ENCODE peak calls at places on chromosomes 7 and 10, in ten cellular contexts. O, S, E, Y, B, K, J, W, L and P are unnamed samples.

GRCh38 chr10:98423691-98424120 is 8.7 kb upstream of the PYROXD2 start:
- DNase-seq in L (no peak), B (no peak), E (no peak), K (no peak), Y (peak), J (no peak), S (no peak), O (no peak), W (no peak), P (no peak)

GRCh38 chr10:110648743-110649651 is 4.9 kb downstream of the RBM20 start:
- DNase-seq in J (no peak), L (no peak), S (no peak), K (no peak), E (peak), O (no peak), Y (no peak), W (no peak), B (no peak), P (no peak)

GRCh38 chr7:41033526-41033925 is 669.4 kb downstream of the INHBA start:
- DNase-seq in S (peak), Y (no peak), E (no peak), W (no peak), B (no peak), K (peak), J (no peak), O (no peak), L (no peak), P (no peak)

GRCh38 chr7:6227294-6227846 is 45.1 kb downstream of the CYTH3 start:
- DNase-seq in L (no peak), K (peak), S (no peak), O (no peak), W (no peak), E (no peak), B (no peak), J (no peak), Y (no peak), P (no peak)

GRCh38 chr10:131846224-131847101 is 54.3 kb upstream of the PPP2R2D start:
- DNase-seq in Y (no peak), K (no peak), B (no peak), O (no peak), S (no peak), J (no peak), L (peak), E (no peak), W (peak), P (no peak)

GRCh38 chr10:96587255-96588059 is 645 bp upstream of the TM9SF3 start:
- DNase-seq in E (peak), B (peak), Y (no peak), L (no peak), K (peak), O (no peak), S (peak), W (no peak), J (no peak), P (peak)

GRCh38 chr7:158311791-158312190 is 275.8 kb downstream of the PTPRN2 start:
- DNase-seq in W (no peak), S (no peak), O (no peak), K (no peak), B (peak), J (no peak), Y (no peak), L (no peak), E (no peak), P (no peak)

GRCh38 chr7:107468824-107469223 is 1.0 kb upstream of the GPR22 start:
- DNase-seq in S (no peak), O (no peak), E (no peak), J (no peak), W (no peak), B (no peak), Y (no peak), L (no peak), K (no peak), P (no peak)

GRCh38 chr10:62471718-62472117 is 97.5 kb downstream of the ZNF365 start:
- DNase-seq in L (no peak), E (no peak), J (no peak), K (no peak), O (no peak), B (no peak), S (no peak), W (no peak), Y (no peak), P (no peak)

GRCh38 chr7:147400221-147400689 is 1190.3 kb upstream of the C7orf33 start:
- DNase-seq in B (no peak), K (peak), S (no peak), J (no peak), W (no peak), O (no peak), L (no peak), E (peak), Y (no peak), P (no peak)

DNA sequence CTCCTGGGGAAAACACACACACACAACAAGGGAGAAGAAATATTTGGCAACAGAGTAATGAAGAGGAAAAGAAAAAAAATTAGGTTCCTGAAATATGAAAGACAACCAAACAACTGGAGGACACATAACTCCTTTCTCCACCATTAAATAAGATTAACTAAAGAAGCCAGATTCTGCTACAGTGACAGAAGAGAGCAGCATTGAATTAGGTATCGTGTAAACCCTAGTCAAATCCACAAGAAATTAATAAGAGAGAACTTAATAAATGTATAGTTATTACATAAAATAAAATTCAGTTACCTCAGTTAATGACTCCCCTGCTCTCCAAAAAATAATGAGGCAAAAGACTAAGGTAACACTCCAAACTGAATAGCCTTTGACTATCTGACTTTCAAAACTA is 306.7 kb downstream of the CRPPA start:
- DNase-seq in K (peak), Y (no peak), O (no peak), W (no peak), E (no peak), S (peak), J (no peak), L (no peak), B (no peak), P (no peak)
- TF ChIP-seq CTCF in K (peak), Y (peak), O (peak), W (no peak), E (peak), S (peak), J (peak), L (no peak), B (no peak), P (peak)

GRCh38 chr10:52746169-52746568 is 26.4 kb downstream of the MBL2 start:
- DNase-seq in S (no peak), W (no peak), J (no peak), E (no peak), K (no peak), B (no peak), L (no peak), Y (no peak), O (no peak), P (no peak)
- TF ChIP-seq CTCF in S (no peak), W (no peak), J (no peak), E (no peak), K (no peak), B (no peak), L (no peak), Y (no peak), O (no peak), P (no peak)

DNA sequence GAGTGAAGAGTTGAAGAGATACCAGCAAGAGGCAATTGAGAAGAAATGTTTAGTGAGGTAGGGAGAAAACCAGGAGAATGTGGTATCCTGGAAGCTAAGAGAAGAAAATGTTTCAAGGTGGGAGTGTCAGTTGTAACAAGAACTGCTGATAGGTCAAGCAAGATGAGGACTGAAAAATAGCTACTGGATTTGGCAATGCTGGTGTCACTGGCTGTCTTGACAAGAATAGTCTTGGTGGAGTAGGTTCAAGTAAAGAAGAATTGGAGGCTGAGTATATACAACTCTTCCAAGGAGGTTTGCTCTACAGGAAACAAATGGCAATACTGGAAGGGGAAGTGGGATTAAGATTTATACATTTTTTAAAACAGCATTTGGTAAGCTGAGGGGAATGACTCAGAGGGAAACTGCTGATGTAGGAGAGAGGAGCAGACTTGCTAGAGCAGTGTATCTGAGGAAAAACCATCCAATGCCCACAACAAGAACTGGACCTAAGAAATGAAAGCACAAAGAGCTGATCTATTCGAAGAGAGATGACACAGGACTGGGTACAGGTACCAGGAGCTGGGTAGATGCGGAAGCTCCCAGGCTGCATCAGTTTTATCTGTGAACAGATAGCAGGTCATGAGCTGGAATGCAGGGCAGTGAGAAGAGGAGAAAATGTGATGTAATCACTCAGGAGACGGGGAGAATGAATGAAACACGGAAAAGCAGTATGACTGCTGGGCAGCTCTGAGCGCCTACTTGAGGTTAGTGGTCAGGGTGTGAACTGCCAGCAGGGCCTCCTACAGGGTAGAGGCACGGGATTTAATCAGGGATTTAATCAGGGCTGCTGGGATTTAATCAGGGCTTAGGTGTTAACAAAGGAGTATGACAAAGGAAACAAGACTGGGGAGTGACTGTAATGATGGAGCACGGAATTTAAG is 34.5 kb downstream of the FAM25A start:
- DNase-seq in S (peak), O (no peak), W (no peak), J (no peak), B (no peak), Y (no peak), L (no peak), E (peak), K (peak), P (no peak)
- TF ChIP-seq CTCF in S (no peak), O (no peak), W (no peak), J (peak), B (no peak), Y (peak), L (no peak), E (peak), K (peak), P (no peak)

GRCh38 chr10:42830237-42830636 is 47.6 kb downstream of the BMS1 start:
- DNase-seq in L (no peak), O (no peak), E (no peak), Y (no peak), K (no peak), J (no peak), B (no peak), S (no peak), W (no peak), P (no peak)

DNA sequence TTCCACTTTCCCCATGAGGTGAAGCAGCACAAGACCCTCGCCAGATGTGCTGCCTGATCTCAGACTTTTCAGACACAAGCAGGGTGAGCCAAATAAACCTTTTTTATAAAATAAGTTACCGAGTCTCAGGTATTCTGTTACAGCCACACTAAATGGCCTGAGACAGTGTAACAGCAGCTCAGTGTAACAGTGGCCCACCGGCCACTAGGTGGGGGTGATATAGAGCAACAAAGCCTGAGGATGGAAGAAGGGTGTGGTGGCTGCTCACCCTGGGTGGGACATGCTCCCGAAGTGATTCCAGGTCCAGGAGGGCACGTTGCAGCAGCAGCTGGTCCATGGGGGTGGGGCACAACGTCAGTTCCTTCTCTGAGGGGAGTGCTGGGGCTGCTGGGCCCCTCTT is 44.6 kb downstream of the BMS1 start:
- DNase-seq in J (no peak), E (no peak), L (no peak), W (no peak), O (no peak), K (no peak), S (no peak), Y (no peak), B (no peak), P (no peak)
- TF ChIP-seq CTCF in J (no peak), E (peak), L (no peak), W (no peak), O (no peak), K (peak), S (no peak), Y (no peak), B (no peak), P (no peak)

DNA sequence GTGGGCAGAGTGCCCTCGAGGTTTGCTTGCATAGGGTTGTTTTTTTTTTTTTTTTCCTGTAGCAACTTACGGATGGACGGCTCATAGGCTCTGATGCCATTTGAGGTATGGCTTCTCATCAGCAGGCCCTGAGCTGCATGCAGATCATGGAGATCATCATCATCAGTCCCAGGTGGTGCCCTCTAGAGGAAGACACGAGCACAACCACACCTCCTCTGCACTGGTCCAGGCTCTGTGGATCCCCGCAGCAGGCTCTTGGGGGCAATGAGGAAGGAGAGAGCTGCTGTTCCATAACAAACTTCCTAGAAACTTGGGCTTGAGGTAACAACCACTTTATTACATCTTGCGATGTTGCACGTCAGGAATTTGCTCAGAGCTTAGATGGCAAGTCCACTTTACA is 132.7 kb upstream of the CXCL12 start:
- DNase-seq in L (no peak), J (no peak), W (no peak), S (no peak), Y (no peak), E (no peak), O (no peak), K (no peak), B (no peak), P (no peak)
- TF ChIP-seq CTCF in L (no peak), J (no peak), W (no peak), S (no peak), Y (peak), E (peak), O (no peak), K (peak), B (no peak), P (no peak)

DNA sequence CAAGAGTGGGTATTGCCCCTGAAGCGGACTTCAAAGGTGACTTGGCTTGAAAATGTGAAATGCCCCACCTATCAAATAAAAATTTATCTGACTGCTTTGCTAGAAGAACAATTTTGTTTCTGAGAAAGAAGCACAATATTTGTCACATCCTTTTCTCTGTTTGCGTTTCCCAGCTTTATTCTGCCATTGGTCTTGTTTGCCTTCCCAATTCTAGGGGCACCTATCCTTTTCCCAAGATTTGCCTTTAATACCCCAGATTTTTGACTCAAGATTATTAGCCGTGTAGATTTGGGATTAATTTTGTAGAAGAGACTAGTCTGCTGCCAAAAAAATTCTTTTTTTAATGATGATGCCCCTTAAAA is 110.2 kb upstream of the LRGUK start:
- DNase-seq in O (no peak), S (no peak), Y (no peak), J (no peak), E (no peak), K (no peak), W (no peak), B (no peak), L (no peak), P (no peak)
- TF ChIP-seq CTCF in O (no peak), S (no peak), Y (no peak), J (no peak), E (no peak), K (no peak), W (no peak), B (no peak), L (no peak), P (no peak)

GRCh38 chr7:24319209-24319608 is 35.2 kb downstream of the NPY start:
- DNase-seq in S (no peak), W (no peak), J (no peak), Y (no peak), E (no peak), L (no peak), B (no peak), O (no peak), K (no peak), P (no peak)

GRCh38 chr7:24316340-24316739 is 32.4 kb downstream of the NPY start:
- DNase-seq in Y (no peak), J (no peak), L (no peak), B (no peak), W (no peak), K (no peak), S (no peak), O (no peak), E (no peak), P (no peak)

GRCh38 chr7:24313777-24314176 is 29.8 kb downstream of the NPY start:
- DNase-seq in W (no peak), E (no peak), K (no peak), Y (no peak), J (no peak), B (no peak), S (no peak), L (no peak), O (no peak), P (no peak)

GRCh38 chr7:24323961-24324480 is 40.0 kb downstream of the NPY start:
- DNase-seq in L (no peak), W (no peak), K (no peak), B (no peak), S (no peak), E (no peak), O (no peak), Y (no peak), J (no peak), P (no peak)

DNA sequence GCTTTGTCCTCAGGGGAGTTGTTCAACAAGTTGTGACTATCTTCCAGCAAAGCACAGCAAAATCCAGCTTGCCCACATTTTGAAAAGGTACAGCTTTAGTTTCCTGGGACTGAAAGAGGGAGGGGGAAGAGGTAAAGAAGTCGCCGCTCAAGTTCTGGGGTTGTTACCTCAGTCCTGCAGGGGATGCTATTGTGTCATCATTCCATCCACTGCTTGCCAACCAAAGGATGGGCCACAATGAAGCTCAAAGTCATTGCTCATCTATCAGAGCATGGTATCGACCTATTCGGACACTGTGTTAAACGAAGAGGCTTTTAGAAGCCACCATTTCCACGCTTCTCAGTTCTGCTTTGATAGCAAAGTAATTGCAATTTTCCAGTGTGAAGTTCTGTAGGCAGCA is 34.3 kb downstream of the NPY start:
- DNase-seq in O (no peak), W (no peak), L (no peak), S (peak), K (no peak), J (no peak), B (no peak), E (no peak), Y (no peak), P (no peak)
- TF ChIP-seq CTCF in O (peak), W (no peak), L (no peak), S (peak), K (peak), J (no peak), B (no peak), E (peak), Y (no peak), P (peak)

GRCh38 chr7:30159698-30160143 is 24.9 kb downstream of the MTURN start:
- DNase-seq in W (peak), K (peak), B (no peak), Y (peak), L (no peak), J (no peak), O (peak), E (peak), S (no peak), P (no peak)
- TF ChIP-seq CTCF in W (peak), K (peak), B (no peak), Y (peak), L (no peak), J (peak), O (no peak), E (peak), S (peak), P (no peak)

GRCh38 chr10:104648421-104648820 is 7.3 kb downstream of the SORCS3 start:
- DNase-seq in Y (no peak), W (no peak), B (no peak), J (no peak), E (no peak), S (no peak), L (no peak), O (no peak), K (no peak), P (no peak)

GRCh38 chr10:104650072-104650471 is 9.0 kb downstream of the SORCS3 start:
- DNase-seq in E (no peak), O (no peak), S (peak), J (no peak), B (no peak), K (peak), Y (peak), W (no peak), L (no peak), P (no peak)
- TF ChIP-seq CTCF in E (peak), O (no peak), S (peak), J (no peak), B (no peak), K (peak), Y (no peak), W (no peak), L (no peak), P (no peak)